ENCODE peak calls at places on chromosomes 4 and X, in four cellular contexts. One of them, this sample, is unnamed. For H3K36me3, the result is how much of the 10 kb centered on the place peaks cover.

GRCh38 chr4:74682567-74683359 is 111.6 kb downstream of the BTC start:
- DNase-seq in HCT116: peak
- DNase-seq in endothelial cell of umbilical vein: peak
- DNase-seq in IMR-90: peak
- DNase-seq in this sample: peak

GRCh38 chrX:46912673-46913491 is 661 bp downstream of the JADE3 start:
- DNase-seq in endothelial cell of umbilical vein: peak
- DNase-seq in HCT116: no peak
- DNase-seq in IMR-90: peak
- DNase-seq in this sample: peak

GRCh38 chr4:117691572-117692351 is 342.5 kb upstream of the NDST3 start:
- DNase-seq in endothelial cell of umbilical vein: no peak
- DNase-seq in IMR-90: no peak
- DNase-seq in HCT116: no peak
- DNase-seq in this sample: no peak

GRCh38 chr4:6241062-6241845 is 28.4 kb upstream of the WFS1 start:
- DNase-seq in endothelial cell of umbilical vein: no peak
- DNase-seq in HCT116: no peak
- DNase-seq in IMR-90: no peak
- DNase-seq in this sample: no peak

GRCh38 chr4:80153800-80154546 is 43.3 kb upstream of the PRDM8 start:
- DNase-seq in IMR-90: peak
- DNase-seq in endothelial cell of umbilical vein: no peak
- DNase-seq in HCT116: no peak
- DNase-seq in this sample: no peak

GRCh38 chrX:38768079-38768478 is 33.2 kb upstream of the MID1IP1 start:
- DNase-seq in endothelial cell of umbilical vein: peak
- DNase-seq in IMR-90: peak
- DNase-seq in HCT116: no peak
- DNase-seq in this sample: peak

GRCh38 chrX:13053171-13053570 is 8.8 kb upstream of the FAM9C start:
- DNase-seq in IMR-90: no peak
- DNase-seq in HCT116: no peak
- DNase-seq in endothelial cell of umbilical vein: no peak
- DNase-seq in this sample: no peak

GRCh38 chrX:23511783-23512182 is 155.5 kb upstream of the PRDX4 start:
- DNase-seq in HCT116: no peak
- DNase-seq in IMR-90: no peak
- DNase-seq in endothelial cell of umbilical vein: no peak
- DNase-seq in this sample: no peak

GRCh38 chr4:41448935-41449334 is 89.0 kb upstream of the LIMCH1 start:
- DNase-seq in HCT116: no peak
- DNase-seq in endothelial cell of umbilical vein: no peak
- DNase-seq in IMR-90: no peak
- DNase-seq in this sample: no peak

GRCh38 chr4:13627185-13627605 is 330 bp downstream of the BOD1L1 start:
- DNase-seq in IMR-90: no peak
- DNase-seq in HCT116: no peak
- DNase-seq in endothelial cell of umbilical vein: peak
- DNase-seq in this sample: no peak

GRCh38 chr4:149781150-149781549 is 34.5 kb downstream of the IQCM start:
- DNase-seq in IMR-90: peak
- DNase-seq in HCT116: peak
- DNase-seq in endothelial cell of umbilical vein: no peak
- DNase-seq in this sample: peak

GRCh38 chr4:170491981-170492380 is 402.2 kb upstream of the AADAT start:
- DNase-seq in HCT116: no peak
- DNase-seq in endothelial cell of umbilical vein: no peak
- DNase-seq in IMR-90: no peak
- DNase-seq in this sample: no peak

GRCh38 chrX:153499876-153500275 is 5.1 kb downstream of the BGN start:
- DNase-seq in endothelial cell of umbilical vein: no peak
- DNase-seq in IMR-90: no peak
- DNase-seq in HCT116: no peak
- DNase-seq in this sample: no peak

DNA sequence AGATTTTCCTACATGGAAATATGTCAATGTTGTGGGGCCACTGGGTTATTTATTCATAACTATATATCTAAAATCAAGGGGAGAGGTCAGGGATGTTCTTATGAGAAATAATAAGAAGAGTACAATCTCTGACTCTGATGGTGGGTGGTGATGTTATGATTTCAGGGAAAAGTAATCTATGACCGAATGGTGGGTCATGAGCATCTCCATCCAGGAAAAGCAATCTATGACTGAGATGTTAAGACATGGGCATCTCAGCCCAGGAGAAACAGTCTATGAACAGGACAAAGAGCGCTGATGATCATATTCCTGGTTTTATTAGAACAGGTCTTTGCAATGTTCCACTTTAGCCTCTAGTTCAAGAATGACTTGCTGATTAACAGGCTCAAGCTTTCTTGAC is 137.1 kb downstream of the ARSF start:
- DNase-seq in IMR-90: peak
- DNase-seq in HCT116: no peak
- DNase-seq in endothelial cell of umbilical vein: no peak
- DNase-seq in this sample: no peak
- H3K4me3 ChIP-seq in IMR-90: no peak
- H3K4me3 ChIP-seq in HCT116: no peak
- H3K4me3 ChIP-seq in endothelial cell of umbilical vein: no peak
- H3K4me3 ChIP-seq in this sample: no peak

GRCh38 chrX:48736878-48737212 is 24.7 kb upstream of the GLOD5 start:
- DNase-seq in IMR-90: no peak
- DNase-seq in HCT116: no peak
- DNase-seq in endothelial cell of umbilical vein: no peak
- DNase-seq in this sample: no peak
- H2AFZ ChIP-seq in IMR-90: peak
- H2AFZ ChIP-seq in HCT116: no peak
- H2AFZ ChIP-seq in endothelial cell of umbilical vein: peak
- H2AFZ ChIP-seq in this sample: peak

GRCh38 chr4:99071159-99071558 is 17.4 kb downstream of the ADH5 start:
- DNase-seq in IMR-90: no peak
- DNase-seq in HCT116: no peak
- DNase-seq in endothelial cell of umbilical vein: no peak
- DNase-seq in this sample: no peak
- H3K36me3 ChIP-seq in IMR-90: under half
- H3K36me3 ChIP-seq in HCT116: under half
- H3K36me3 ChIP-seq in endothelial cell of umbilical vein: under half
- H3K36me3 ChIP-seq in this sample: half or more

GRCh38 chr4:153205028-153205648 is 895 bp downstream of the TRIM2 start:
- DNase-seq in HCT116: no peak
- DNase-seq in endothelial cell of umbilical vein: no peak
- DNase-seq in IMR-90: no peak
- DNase-seq in this sample: no peak

GRCh38 chr4:153206534-153206933 is 2.3 kb downstream of the TRIM2 start:
- DNase-seq in HCT116: no peak
- DNase-seq in IMR-90: no peak
- DNase-seq in endothelial cell of umbilical vein: no peak
- DNase-seq in this sample: no peak

GRCh38 chr4:153207027-153207426 is 2.8 kb downstream of the TRIM2 start:
- DNase-seq in endothelial cell of umbilical vein: no peak
- DNase-seq in IMR-90: no peak
- DNase-seq in HCT116: no peak
- DNase-seq in this sample: no peak

GRCh38 chr4:153205757-153206156 is 1.5 kb downstream of the TRIM2 start:
- DNase-seq in IMR-90: no peak
- DNase-seq in HCT116: peak
- DNase-seq in endothelial cell of umbilical vein: no peak
- DNase-seq in this sample: peak

DNA sequence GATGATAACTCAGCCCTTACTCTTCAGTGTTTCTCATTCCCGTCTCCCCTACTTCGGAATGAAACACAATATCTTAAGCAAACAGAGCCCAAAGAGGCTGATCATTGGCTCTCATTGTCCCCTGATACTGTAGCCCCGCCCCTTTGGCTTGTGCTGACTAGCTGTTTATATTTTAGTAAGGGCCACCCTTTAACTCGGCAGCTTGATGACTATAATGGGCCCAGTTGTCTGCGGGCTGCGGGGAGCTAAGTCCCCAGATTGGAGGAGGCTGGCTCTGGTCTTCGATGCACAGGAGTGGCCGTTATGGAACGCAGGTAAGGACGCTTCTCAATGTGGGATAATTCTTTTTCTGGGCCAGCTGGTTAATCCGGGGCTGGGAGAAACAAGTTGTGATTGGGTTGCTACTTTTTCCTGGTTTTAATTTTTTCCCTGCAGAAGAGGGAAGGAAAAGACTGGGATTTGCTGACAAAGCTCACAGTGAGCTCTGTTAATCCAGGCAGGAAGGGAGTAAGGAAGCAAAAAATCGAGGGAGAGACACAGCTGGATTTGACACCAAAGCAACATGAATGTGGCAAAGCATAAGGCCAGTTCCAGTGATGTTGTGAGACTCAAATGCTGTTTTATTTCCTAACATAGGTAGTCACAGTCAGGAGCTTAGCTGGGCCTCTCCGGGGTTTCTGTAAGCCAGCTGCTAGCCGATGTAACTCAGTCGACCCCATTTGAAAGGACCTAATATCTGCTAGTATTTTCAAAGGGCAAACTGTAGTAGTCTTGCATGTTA is at the start of gene TRIM2:
- DNase-seq in endothelial cell of umbilical vein: peak
- DNase-seq in HCT116: peak
- DNase-seq in IMR-90: peak
- DNase-seq in this sample: no peak
- H3K4me3 ChIP-seq in endothelial cell of umbilical vein: no peak
- H3K4me3 ChIP-seq in HCT116: peak
- H3K4me3 ChIP-seq in IMR-90: peak
- H3K4me3 ChIP-seq in this sample: no peak

DNA sequence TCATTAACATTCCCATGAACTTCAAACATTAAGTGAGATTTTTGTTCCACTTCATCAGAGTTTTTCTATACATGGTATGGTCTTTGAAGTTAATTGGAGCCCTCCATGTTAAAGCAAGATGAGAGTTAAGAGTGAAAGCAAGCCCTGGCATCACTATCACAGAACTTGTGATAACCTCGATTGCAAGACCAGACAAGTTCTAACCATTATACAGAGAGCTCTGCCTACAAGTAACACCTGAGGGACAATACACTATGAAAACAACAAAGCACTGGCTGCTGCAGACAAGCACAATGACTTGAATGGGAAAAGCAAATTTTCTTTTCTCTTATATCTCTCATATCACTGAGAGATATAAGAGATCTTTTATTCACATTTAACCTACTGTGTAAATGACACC is 126.6 kb upstream of the GYPA start:
- DNase-seq in IMR-90: no peak
- DNase-seq in endothelial cell of umbilical vein: no peak
- DNase-seq in HCT116: no peak
- DNase-seq in this sample: peak
- H2AFZ ChIP-seq in IMR-90: no peak
- H2AFZ ChIP-seq in endothelial cell of umbilical vein: no peak
- H2AFZ ChIP-seq in HCT116: no peak
- H2AFZ ChIP-seq in this sample: no peak

GRCh38 chr4:155881555-155881954 is 15.5 kb upstream of the ASIC5 start:
- DNase-seq in HCT116: no peak
- DNase-seq in endothelial cell of umbilical vein: no peak
- DNase-seq in IMR-90: no peak
- DNase-seq in this sample: no peak

GRCh38 chr4:155888171-155888570 is 15.3 kb upstream of the TDO2 start:
- DNase-seq in IMR-90: peak
- DNase-seq in endothelial cell of umbilical vein: no peak
- DNase-seq in HCT116: no peak
- DNase-seq in this sample: no peak

GRCh38 chr4:155889036-155889793 is 14.3 kb upstream of the TDO2 start:
- DNase-seq in HCT116: no peak
- DNase-seq in endothelial cell of umbilical vein: peak
- DNase-seq in IMR-90: peak
- DNase-seq in this sample: peak

GRCh38 chr4:155883895-155884294 is 17.8 kb upstream of the ASIC5 start:
- DNase-seq in endothelial cell of umbilical vein: no peak
- DNase-seq in HCT116: no peak
- DNase-seq in IMR-90: no peak
- DNase-seq in this sample: no peak

GRCh38 chr4:155885666-155886065 is 17.8 kb upstream of the TDO2 start:
- DNase-seq in HCT116: no peak
- DNase-seq in endothelial cell of umbilical vein: no peak
- DNase-seq in IMR-90: no peak
- DNase-seq in this sample: no peak
- H3K36me3 ChIP-seq in HCT116: under half
- H3K36me3 ChIP-seq in endothelial cell of umbilical vein: under half
- H3K36me3 ChIP-seq in IMR-90: under half
- H3K36me3 ChIP-seq in this sample: under half

DNA sequence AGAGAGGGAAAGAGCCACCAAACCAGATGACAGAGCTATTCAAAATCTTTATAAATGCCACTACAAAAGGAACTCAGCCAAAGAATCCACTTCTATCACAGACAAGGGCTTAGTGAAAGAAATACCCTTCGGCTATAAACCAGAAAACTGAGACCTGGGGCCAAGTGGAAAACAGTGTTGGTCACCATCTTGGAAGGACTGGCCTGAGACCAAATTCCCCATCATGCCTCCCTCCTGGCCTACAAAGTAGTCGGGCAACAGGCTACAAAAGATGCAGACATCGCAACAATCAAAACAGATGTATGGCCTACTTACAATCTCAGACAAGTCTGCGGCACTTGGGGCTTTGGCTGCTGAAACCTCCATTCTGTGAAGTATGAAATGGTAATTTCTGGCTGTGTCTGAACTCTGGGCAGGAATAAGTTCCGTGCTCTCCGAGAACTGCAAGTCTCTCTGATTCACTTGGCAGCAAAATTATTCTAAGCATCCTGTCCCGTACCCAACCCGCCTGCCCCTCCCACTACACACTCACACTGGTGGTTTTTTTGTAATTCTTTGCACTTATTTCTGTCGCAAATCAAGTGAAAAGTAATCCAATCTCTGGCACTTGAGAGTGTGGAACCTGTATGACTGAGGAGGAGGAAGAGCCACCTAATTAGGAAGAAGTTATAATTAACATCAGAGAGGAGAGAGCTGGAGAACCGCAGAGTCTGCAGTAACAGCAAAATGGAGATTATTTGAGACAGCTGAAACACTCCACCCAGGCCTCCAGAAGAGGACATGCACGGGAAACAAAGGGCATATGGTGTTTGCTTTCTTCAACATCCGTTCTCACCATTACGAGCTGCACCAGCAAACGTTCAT is 87.8 kb downstream of the SH3KBP1 start:
- DNase-seq in IMR-90: peak
- DNase-seq in endothelial cell of umbilical vein: peak
- DNase-seq in HCT116: no peak
- DNase-seq in this sample: no peak
- H3K4me3 ChIP-seq in IMR-90: no peak
- H3K4me3 ChIP-seq in endothelial cell of umbilical vein: no peak
- H3K4me3 ChIP-seq in HCT116: no peak
- H3K4me3 ChIP-seq in this sample: no peak

DNA sequence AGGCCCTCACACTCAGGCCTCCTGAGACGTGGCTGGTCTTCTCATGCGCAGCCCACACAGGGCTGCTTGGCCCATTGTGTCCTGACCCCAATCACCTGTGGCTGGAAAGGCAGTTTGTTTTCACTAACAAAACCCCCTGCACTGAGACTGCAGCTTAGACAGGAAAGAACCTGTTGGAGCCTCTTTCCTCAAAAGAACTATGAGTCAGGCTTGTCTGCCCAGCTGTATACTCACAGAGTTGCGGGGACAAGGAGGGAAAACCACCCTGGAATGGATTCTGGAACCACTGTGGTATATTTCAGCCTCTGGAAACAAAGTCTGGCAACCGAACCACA is 5.2 kb upstream of the TMEM156 start:
- DNase-seq in IMR-90: peak
- DNase-seq in endothelial cell of umbilical vein: peak
- DNase-seq in HCT116: no peak
- DNase-seq in this sample: peak
- H2AFZ ChIP-seq in IMR-90: peak
- H2AFZ ChIP-seq in endothelial cell of umbilical vein: no peak
- H2AFZ ChIP-seq in HCT116: no peak
- H2AFZ ChIP-seq in this sample: peak

GRCh38 chr4:173325007-173325736 is 9.0 kb downstream of the HMGB2 start:
- DNase-seq in HCT116: no peak
- DNase-seq in IMR-90: no peak
- DNase-seq in endothelial cell of umbilical vein: no peak
- DNase-seq in this sample: no peak
- H3K36me3 ChIP-seq in HCT116: under half
- H3K36me3 ChIP-seq in IMR-90: under half
- H3K36me3 ChIP-seq in endothelial cell of umbilical vein: under half
- H3K36me3 ChIP-seq in this sample: under half

This sample was measured in mammary epithelial cell.